ENCODE peak calls at places on chromosome 3, in five cellular contexts. One of them, this sample, is unnamed.

GRCh38 chr3:141505166-141505565 is 18.3 kb downstream of the RASA2 start:
- DNase-seq in upper lobe of left lung: no peak
- DNase-seq in ovary: no peak
- DNase-seq in pancreas: no peak
- DNase-seq in CD8-positive, alpha-beta T cell: no peak
- DNase-seq in this sample: no peak

GRCh38 chr3:98768961-98769360 is 5.8 kb downstream of the ST3GAL6 start:
- DNase-seq in upper lobe of left lung: no peak
- DNase-seq in ovary: no peak
- DNase-seq in pancreas: no peak
- DNase-seq in CD8-positive, alpha-beta T cell: no peak
- DNase-seq in this sample: no peak

GRCh38 chr3:138460536-138461205 is 26.3 kb downstream of the ESYT3 start:
- DNase-seq in pancreas: no peak
- DNase-seq in CD8-positive, alpha-beta T cell: no peak
- DNase-seq in upper lobe of left lung: peak; percentile 17
- DNase-seq in ovary: no peak
- DNase-seq in this sample: no peak

GRCh38 chr3:43162573-43163084 is 56.8 kb upstream of the POMGNT2 start:
- DNase-seq in upper lobe of left lung: no peak
- DNase-seq in pancreas: no peak
- DNase-seq in ovary: no peak
- DNase-seq in CD8-positive, alpha-beta T cell: peak; percentile 59
- DNase-seq in this sample: no peak

GRCh38 chr3:54939591-54940300 is 11.9 kb upstream of the LRTM1 start:
- DNase-seq in CD8-positive, alpha-beta T cell: no peak
- DNase-seq in upper lobe of left lung: no peak
- DNase-seq in ovary: no peak
- DNase-seq in pancreas: no peak
- DNase-seq in this sample: peak; percentile 24

GRCh38 chr3:40152482-40153133 is 156.9 kb upstream of the EIF1B start:
- DNase-seq in pancreas: no peak
- DNase-seq in ovary: no peak
- DNase-seq in CD8-positive, alpha-beta T cell: no peak
- DNase-seq in upper lobe of left lung: no peak
- DNase-seq in this sample: no peak

GRCh38 chr3:13853256-13853977 is 26.5 kb downstream of the WNT7A start:
- DNase-seq in ovary: no peak
- DNase-seq in pancreas: no peak
- DNase-seq in upper lobe of left lung: no peak
- DNase-seq in CD8-positive, alpha-beta T cell: no peak
- DNase-seq in this sample: no peak

GRCh38 chr3:126858887-126859286 is 124.0 kb upstream of the PLXNA1 start:
- DNase-seq in ovary: no peak
- DNase-seq in upper lobe of left lung: no peak
- DNase-seq in CD8-positive, alpha-beta T cell: no peak
- DNase-seq in pancreas: no peak
- DNase-seq in this sample: peak; percentile 82

GRCh38 chr3:171404376-171404982 is 55.7 kb downstream of the TNIK start:
- DNase-seq in pancreas: no peak
- DNase-seq in CD8-positive, alpha-beta T cell: no peak
- DNase-seq in ovary: no peak
- DNase-seq in upper lobe of left lung: no peak
- DNase-seq in this sample: peak; percentile 62

GRCh38 chr3:48411041-48411588 is 18.8 kb downstream of the PLXNB1 start:
- DNase-seq in CD8-positive, alpha-beta T cell: no peak
- DNase-seq in ovary: no peak
- DNase-seq in upper lobe of left lung: no peak
- DNase-seq in pancreas: peak; percentile 30
- DNase-seq in this sample: no peak

GRCh38 chr3:138423316-138423715 is 11.1 kb upstream of the ESYT3 start:
- DNase-seq in CD8-positive, alpha-beta T cell: no peak
- DNase-seq in upper lobe of left lung: no peak
- DNase-seq in ovary: no peak
- DNase-seq in pancreas: no peak
- DNase-seq in this sample: no peak

GRCh38 chr3:152402698-152403456 is 134.1 kb downstream of the MBNL1 start:
- DNase-seq in pancreas: no peak
- DNase-seq in ovary: no peak
- DNase-seq in CD8-positive, alpha-beta T cell: no peak
- DNase-seq in upper lobe of left lung: no peak
- DNase-seq in this sample: peak; percentile 44

GRCh38 chr3:108387065-108387464 is 90.7 kb downstream of the HHLA2 start:
- DNase-seq in ovary: no peak
- DNase-seq in upper lobe of left lung: no peak
- DNase-seq in CD8-positive, alpha-beta T cell: no peak
- DNase-seq in pancreas: no peak
- DNase-seq in this sample: no peak

GRCh38 chr3:167814441-167814951 is 79.0 kb downstream of the SERPINI1 start:
- DNase-seq in ovary: no peak
- DNase-seq in CD8-positive, alpha-beta T cell: no peak
- DNase-seq in pancreas: no peak
- DNase-seq in upper lobe of left lung: no peak
- DNase-seq in this sample: peak; percentile 17

GRCh38 chr3:42961633-42962032 is 17.5 kb upstream of the GASK1A start:
- DNase-seq in CD8-positive, alpha-beta T cell: peak; percentile 26
- DNase-seq in pancreas: no peak
- DNase-seq in upper lobe of left lung: no peak
- DNase-seq in ovary: peak; percentile 33
- DNase-seq in this sample: peak; percentile 80

GRCh38 chr3:126438186-126438585 is 37.5 kb downstream of the ZXDC start:
- DNase-seq in upper lobe of left lung: no peak
- DNase-seq in pancreas: no peak
- DNase-seq in ovary: no peak
- DNase-seq in CD8-positive, alpha-beta T cell: no peak
- DNase-seq in this sample: no peak

GRCh38 chr3:161096771-161097367 is 8.3 kb downstream of the B3GALNT1 start:
- DNase-seq in pancreas: no peak
- DNase-seq in CD8-positive, alpha-beta T cell: peak; percentile 19
- DNase-seq in upper lobe of left lung: no peak
- DNase-seq in ovary: no peak
- DNase-seq in this sample: peak; percentile 31

GRCh38 chr3:174767853-174768382 is 91.2 kb upstream of the NAALADL2 start:
- DNase-seq in ovary: no peak
- DNase-seq in CD8-positive, alpha-beta T cell: no peak
- DNase-seq in upper lobe of left lung: no peak
- DNase-seq in pancreas: no peak
- DNase-seq in this sample: peak; percentile 96

GRCh38 chr3:8840556-8840955 is 71.1 kb upstream of the OXTR start:
- DNase-seq in ovary: no peak
- DNase-seq in upper lobe of left lung: no peak
- DNase-seq in CD8-positive, alpha-beta T cell: no peak
- DNase-seq in pancreas: no peak
- DNase-seq in this sample: peak; percentile 91

GRCh38 chr3:186259612-186260383 is 102.2 kb downstream of the DGKG start:
- DNase-seq in upper lobe of left lung: peak; percentile 74
- DNase-seq in pancreas: peak; percentile 91
- DNase-seq in CD8-positive, alpha-beta T cell: peak; percentile 61
- DNase-seq in ovary: peak; percentile 39
- DNase-seq in this sample: peak; percentile 84

GRCh38 chr3:113173102-113173501 is 38.3 kb upstream of the BOC start:
- DNase-seq in upper lobe of left lung: no peak
- DNase-seq in pancreas: no peak
- DNase-seq in ovary: no peak
- DNase-seq in CD8-positive, alpha-beta T cell: no peak
- DNase-seq in this sample: no peak

GRCh38 chr3:38840987-38841386 is 25.0 kb upstream of the SCN10A start:
- DNase-seq in CD8-positive, alpha-beta T cell: no peak
- DNase-seq in ovary: no peak
- DNase-seq in upper lobe of left lung: no peak
- DNase-seq in pancreas: no peak
- DNase-seq in this sample: peak; percentile 53

GRCh38 chr3:185558395-185558794 is 6.0 kb upstream of the LIPH start:
- DNase-seq in upper lobe of left lung: peak; percentile 87
- DNase-seq in pancreas: no peak
- DNase-seq in ovary: no peak
- DNase-seq in CD8-positive, alpha-beta T cell: no peak
- DNase-seq in this sample: no peak

GRCh38 chr3:142152349-142152748 is 3.0 kb upstream of the TFDP2 start:
- DNase-seq in pancreas: no peak
- DNase-seq in ovary: no peak
- DNase-seq in upper lobe of left lung: no peak
- DNase-seq in CD8-positive, alpha-beta T cell: no peak
- DNase-seq in this sample: no peak

GRCh38 chr3:107899996-107900651 is 190.7 kb downstream of the CD47 start:
- DNase-seq in ovary: no peak
- DNase-seq in pancreas: no peak
- DNase-seq in CD8-positive, alpha-beta T cell: no peak
- DNase-seq in upper lobe of left lung: no peak
- DNase-seq in this sample: no peak

GRCh38 chr3:131795382-131796085 is 239.3 kb downstream of the CPNE4 start:
- DNase-seq in upper lobe of left lung: no peak
- DNase-seq in pancreas: no peak
- DNase-seq in ovary: no peak
- DNase-seq in CD8-positive, alpha-beta T cell: no peak
- DNase-seq in this sample: peak; percentile 42

GRCh38 chr3:192869131-192870027 is 48.3 kb downstream of the MB21D2 start:
- DNase-seq in CD8-positive, alpha-beta T cell: no peak
- DNase-seq in pancreas: no peak
- DNase-seq in upper lobe of left lung: no peak
- DNase-seq in ovary: no peak
- DNase-seq in this sample: no peak

GRCh38 chr3:187736418-187736871 is 8.8 kb downstream of the BCL6 start:
- DNase-seq in ovary: no peak
- DNase-seq in upper lobe of left lung: peak; percentile 81
- DNase-seq in CD8-positive, alpha-beta T cell: no peak
- DNase-seq in pancreas: no peak
- DNase-seq in this sample: peak; percentile 69

DNA sequence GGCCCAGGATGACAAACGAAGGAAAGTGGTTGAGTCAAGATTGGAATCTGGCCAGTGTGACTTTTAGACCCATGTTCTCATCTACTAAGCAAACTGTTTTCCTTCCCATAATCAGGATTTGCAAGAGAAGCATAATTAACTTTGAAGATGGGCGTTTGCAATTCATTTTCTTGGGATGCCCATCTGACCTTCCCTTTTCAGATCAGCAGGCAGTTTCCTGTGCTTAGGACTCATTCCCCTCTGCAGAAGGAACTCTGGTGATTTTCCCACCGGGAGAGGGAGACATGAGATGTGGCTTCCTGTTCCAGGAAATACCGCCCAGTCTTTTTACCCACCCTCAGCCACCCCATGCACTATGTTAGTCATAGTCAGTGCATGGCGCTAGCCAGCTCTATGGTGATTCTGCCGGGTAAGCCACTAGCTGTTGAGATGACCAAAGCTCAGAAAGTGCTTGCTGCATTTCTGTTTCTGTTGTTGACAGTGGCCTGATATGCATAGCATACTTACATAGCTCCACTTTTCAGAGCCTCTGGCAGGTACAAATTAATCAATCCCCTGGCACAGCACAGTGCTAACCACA is 129.4 kb downstream of the VGLL4 start:
- DNase-seq in CD8-positive, alpha-beta T cell: no peak
- DNase-seq in upper lobe of left lung: peak; percentile 42
- DNase-seq in pancreas: no peak
- DNase-seq in ovary: no peak
- DNase-seq in this sample: peak; percentile 87
- H3K4me3 ChIP-seq in CD8-positive, alpha-beta T cell: no peak overlapping the region
- H3K4me3 ChIP-seq in upper lobe of left lung: no peak overlapping the region
- H3K4me3 ChIP-seq in pancreas: no peak overlapping the region
- H3K4me3 ChIP-seq in ovary: no peak overlapping the region
- H3K4me3 ChIP-seq in this sample: no peak overlapping the region

GRCh38 chr3:18447720-18448119 is 22.6 kb upstream of the SATB1 start:
- DNase-seq in pancreas: no peak
- DNase-seq in upper lobe of left lung: no peak
- DNase-seq in ovary: no peak
- DNase-seq in CD8-positive, alpha-beta T cell: no peak
- DNase-seq in this sample: no peak

GRCh38 chr3:18445421-18446066 is 20.4 kb upstream of the SATB1 start:
- DNase-seq in pancreas: no peak
- DNase-seq in upper lobe of left lung: peak; percentile 31
- DNase-seq in CD8-positive, alpha-beta T cell: peak; percentile 85
- DNase-seq in ovary: no peak
- DNase-seq in this sample: no peak

GRCh38 chr3:18444597-18445420 is 19.7 kb upstream of the SATB1 start:
- DNase-seq in upper lobe of left lung: peak; percentile 67
- DNase-seq in pancreas: peak; percentile 94
- DNase-seq in ovary: peak; percentile 54
- DNase-seq in CD8-positive, alpha-beta T cell: peak; percentile 78
- DNase-seq in this sample: peak; percentile 44

GRCh38 chr3:18443670-18444596 is 18.8 kb upstream of the SATB1 start:
- DNase-seq in CD8-positive, alpha-beta T cell: peak; percentile 26
- DNase-seq in upper lobe of left lung: peak; percentile 48
- DNase-seq in ovary: peak; percentile 16
- DNase-seq in pancreas: peak; percentile 67
- DNase-seq in this sample: no peak

DNA sequence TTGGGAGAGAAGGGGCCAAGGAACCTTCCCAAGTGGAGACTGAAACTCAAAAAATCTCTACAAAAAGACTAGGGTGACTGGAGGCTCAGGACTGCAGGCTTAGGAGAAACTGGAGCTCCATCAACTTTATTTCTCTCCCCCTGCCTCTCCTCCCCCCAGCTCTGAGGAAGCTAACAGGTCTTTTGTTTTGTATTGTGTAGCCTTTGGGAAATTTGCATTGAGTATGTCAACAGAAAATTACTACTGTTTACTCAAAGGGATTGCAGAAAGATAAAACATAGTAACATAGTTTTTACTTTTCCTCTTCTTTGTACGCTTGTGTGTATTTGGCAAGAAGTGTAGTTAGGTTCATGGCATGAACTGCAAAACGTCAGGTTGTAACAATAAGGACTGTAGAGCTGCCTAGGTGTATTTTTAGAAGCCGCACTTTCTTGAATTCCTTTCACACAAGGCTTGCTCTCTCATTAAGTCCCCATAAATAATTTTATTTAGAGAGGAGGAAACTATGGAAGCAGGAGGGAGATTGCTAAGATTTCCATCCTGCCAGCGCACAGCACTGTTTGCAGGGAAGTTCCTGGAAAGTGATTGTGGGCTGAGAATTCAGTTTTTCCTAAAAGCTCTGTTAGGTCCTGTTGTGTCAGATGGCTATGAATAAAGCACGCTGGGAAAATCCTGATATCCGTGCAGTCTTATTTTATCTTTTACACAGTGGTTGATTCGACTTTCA is 21.1 kb upstream of the SATB1 start:
- DNase-seq in upper lobe of left lung: no peak
- DNase-seq in pancreas: no peak
- DNase-seq in CD8-positive, alpha-beta T cell: no peak
- DNase-seq in ovary: no peak
- DNase-seq in this sample: no peak
- H3K4me3 ChIP-seq in upper lobe of left lung: no peak overlapping the region
- H3K4me3 ChIP-seq in pancreas: no peak overlapping the region
- H3K4me3 ChIP-seq in CD8-positive, alpha-beta T cell: peak overlapping the region; percentile 88
- H3K4me3 ChIP-seq in ovary: no peak overlapping the region
- H3K4me3 ChIP-seq in this sample: no peak overlapping the region

GRCh38 chr3:96814581-96815567 is at the start of gene EPHA6:
- DNase-seq in CD8-positive, alpha-beta T cell: no peak
- DNase-seq in upper lobe of left lung: no peak
- DNase-seq in ovary: peak; percentile 17
- DNase-seq in pancreas: peak; percentile 64
- DNase-seq in this sample: no peak

GRCh38 chr3:96813134-96813819 is 1.1 kb upstream of the EPHA6 start:
- DNase-seq in CD8-positive, alpha-beta T cell: no peak
- DNase-seq in upper lobe of left lung: peak; percentile 62
- DNase-seq in pancreas: peak; percentile 87
- DNase-seq in ovary: peak; percentile 78
- DNase-seq in this sample: peak; percentile 68

GRCh38 chr3:96813820-96814580 is 394 bp upstream of the EPHA6 start:
- DNase-seq in ovary: peak; percentile 78
- DNase-seq in CD8-positive, alpha-beta T cell: no peak
- DNase-seq in pancreas: peak; percentile 78
- DNase-seq in upper lobe of left lung: peak; percentile 25
- DNase-seq in this sample: peak; percentile 40
- H3K4me3 ChIP-seq in ovary: peak overlapping the region; percentile 41
- H3K4me3 ChIP-seq in CD8-positive, alpha-beta T cell: no peak overlapping the region
- H3K4me3 ChIP-seq in pancreas: peak overlapping the region; percentile 44
- H3K4me3 ChIP-seq in upper lobe of left lung: peak overlapping the region; percentile 56
- H3K4me3 ChIP-seq in this sample: peak overlapping the region; percentile 46

GRCh38 chr3:158672293-158673176 is at the start of gene LXN:
- DNase-seq in pancreas: peak; percentile 86
- DNase-seq in ovary: peak; percentile 84
- DNase-seq in upper lobe of left lung: peak; percentile 97
- DNase-seq in CD8-positive, alpha-beta T cell: peak; percentile 77
- DNase-seq in this sample: peak; percentile 95
- H3K4me3 ChIP-seq in pancreas: peak within 1 kb of the TSS; percentile 39
- H3K4me3 ChIP-seq in ovary: peak within 1 kb of the TSS; percentile 58
- H3K4me3 ChIP-seq in upper lobe of left lung: peak within 1 kb of the TSS; percentile 66
- H3K4me3 ChIP-seq in CD8-positive, alpha-beta T cell: peak within 1 kb of the TSS; percentile 61
- H3K4me3 ChIP-seq in this sample: peak within 1 kb of the TSS; percentile 85

This sample was measured in choroid plexus epithelial cell.